ENCODE peak calls at places on chromosomes 1 and 21, in seven cellular contexts. J is lower lobe of right lung; N is adrenal gland; B is heart right ventricle; O is heart left ventricle; G is aorta; X is naive thymus-derived CD4-positive, alpha-beta T cell. W is an unnamed sample.
A peak's percentile ranks its signal among the peaks of the same experiment; 100 is the strongest.

GRCh38 chr1:204409111-204409510 is 2.5 kb downstream of the PPP1R15B start:
- DNase-seq in J (no peak), N (no peak), B (no peak), O (no peak), G (no peak), X (no peak), W (no peak)

GRCh38 chr1:42145190-42145716 is 8.0 kb upstream of the GUCA2B start:
- DNase-seq in J (no peak), N (no peak), B (no peak), O (no peak), G (no peak), X (no peak), W (no peak)

GRCh38 chr1:54850082-54850730 is 36.8 kb downstream of the DHCR24 start:
- DNase-seq in J (no peak), N (no peak), B (no peak), O (no peak), G (no peak), X (no peak), W (no peak)

GRCh38 chr1:236156512-236157208 is 14.3 kb downstream of the GPR137B start:
- DNase-seq in J (peak; percentile 57), N (peak; percentile 35), B (no peak), O (peak; percentile 74), G (no peak), X (no peak), W (peak; percentile 37)

GRCh38 chr21:40245021-40245420 is 377.8 kb downstream of the PCP4 start:
- DNase-seq in J (no peak), N (no peak), B (no peak), O (no peak), G (no peak), X (no peak), W (no peak)

GRCh38 chr1:244163861-244164562 is 112.9 kb downstream of the ZBTB18 start:
- DNase-seq in J (no peak), N (peak; percentile 57), B (peak; percentile 41), O (no peak), G (no peak), X (no peak), W (no peak)

GRCh38 chr1:187936667-187937066 is 1107.9 kb downstream of the PLA2G4A start:
- DNase-seq in J (no peak), N (no peak), B (no peak), O (no peak), G (no peak), X (no peak), W (no peak)

GRCh38 chr1:203557390-203557789 is 63.4 kb downstream of the OPTC start:
- DNase-seq in J (no peak), N (peak; percentile 82), B (peak; percentile 77), O (peak; percentile 77), G (peak; percentile 92), X (no peak), W (no peak)

GRCh38 chr1:67211589-67212563 is 45.6 kb downstream of the IL23R start:
- DNase-seq in J (no peak), N (peak; percentile 34), B (peak; percentile 8), O (no peak), G (no peak), X (peak; percentile 52), W (peak; percentile 56)

GRCh38 chr1:80882552-80882951 is 918.2 kb upstream of the ADGRL2 start:
- DNase-seq in J (no peak), N (peak; percentile 25), B (no peak), O (no peak), G (no peak), X (no peak), W (no peak)

GRCh38 chr1:212037900-212038299 is 2.4 kb downstream of the DTL start:
- DNase-seq in J (no peak), N (no peak), B (no peak), O (no peak), G (no peak), X (no peak), W (no peak)

GRCh38 chr1:59776960-59777852 is 37.5 kb upstream of the HOOK1 start:
- DNase-seq in J (no peak), N (no peak), B (no peak), O (no peak), G (no peak), X (no peak), W (no peak)

GRCh38 chr1:7677815-7678214 is 93.3 kb upstream of the VAMP3 start:
- DNase-seq in J (peak; percentile 29), N (no peak), B (no peak), O (no peak), G (no peak), X (no peak), W (no peak)

GRCh38 chr1:159756397-159756796 is 24.4 kb upstream of the DUSP23 start:
- DNase-seq in J (no peak), N (peak; percentile 27), B (no peak), O (no peak), G (no peak), X (no peak), W (no peak)

GRCh38 chr1:224182057-224182865 is 779 bp upstream of the DEGS1 start:
- DNase-seq in J (no peak), N (no peak), B (no peak), O (no peak), G (no peak), X (no peak), W (peak; percentile 40)

GRCh38 chr1:204746838-204747442 is 61.4 kb upstream of the LRRN2 start:
- DNase-seq in J (no peak), N (peak; percentile 68), B (no peak), O (no peak), G (no peak), X (peak; percentile 60), W (peak; percentile 62)

GRCh38 chr1:40676516-40676915 is 11.0 kb upstream of the RIMS3 start:
- DNase-seq in J (no peak), N (no peak), B (no peak), O (no peak), G (no peak), X (no peak), W (no peak)

GRCh38 chr1:167722152-167722869 is 529 bp downstream of the MPZL1 start:
- DNase-seq in J (no peak), N (peak; percentile 51), B (peak; percentile 34), O (no peak), G (peak; percentile 82), X (peak; percentile 30), W (no peak)

GRCh38 chr1:171142451-171143121 is 42.5 kb upstream of the FMO2 start:
- DNase-seq in J (no peak), N (peak; percentile 20), B (peak; percentile 59), O (no peak), G (no peak), X (no peak), W (no peak)

GRCh38 chr1:31412205-31412604 is 808 bp upstream of the SERINC2 start:
- DNase-seq in J (no peak), N (no peak), B (no peak), O (no peak), G (no peak), X (no peak), W (no peak)

GRCh38 chr1:170238704-170239391 is 93.1 kb downstream of the NTMT2 start:
- DNase-seq in J (no peak), N (no peak), B (no peak), O (no peak), G (no peak), X (no peak), W (no peak)

GRCh38 chr1:96075704-96076455 is 645.7 kb upstream of the PTBP2 start:
- DNase-seq in J (no peak), N (no peak), B (no peak), O (no peak), G (no peak), X (no peak), W (no peak)

GRCh38 chr1:64343105-64343960 is 126.6 kb upstream of the CACHD1 start:
- DNase-seq in J (no peak), N (no peak), B (no peak), O (no peak), G (no peak), X (no peak), W (no peak)

GRCh38 chr1:46396429-46397398 is 2.6 kb downstream of the FAAH start:
- DNase-seq in J (no peak), N (no peak), B (no peak), O (no peak), G (no peak), X (no peak), W (no peak)

GRCh38 chr1:25615563-25616079 is 970 bp upstream of the MAN1C1 start:
- DNase-seq in J (no peak), N (no peak), B (no peak), O (no peak), G (no peak), X (no peak), W (no peak)

GRCh38 chr1:77620273-77620672 is 62.2 kb downstream of the ZZZ3 start:
- DNase-seq in J (no peak), N (no peak), B (no peak), O (no peak), G (no peak), X (no peak), W (no peak)

GRCh38 chr1:112144738-112145426 is 155.4 kb upstream of the KCND3 start:
- DNase-seq in J (no peak), N (no peak), B (peak; percentile 32), O (no peak), G (no peak), X (no peak), W (no peak)

GRCh38 chr1:243459059-243459458 is 203.2 kb downstream of the SDCCAG8 start:
- DNase-seq in J (no peak), N (no peak), B (no peak), O (no peak), G (no peak), X (no peak), W (no peak)

GRCh38 chr1:54365020-54365797 is 41.0 kb downstream of the SSBP3 start:
- DNase-seq in J (no peak), N (no peak), B (no peak), O (no peak), G (no peak), X (no peak), W (no peak)

GRCh38 chr1:155984341-155984740 is 6.0 kb upstream of the ARHGEF2 start:
- DNase-seq in J (no peak), N (no peak), B (no peak), O (no peak), G (no peak), X (no peak), W (no peak)
- H3K4me1 ChIP-seq in J (peaks cover 63% of the 10 kb centered on the region), N (no peaks in the 10 kb centered on the region), B (peaks cover 54% of the 10 kb centered on the region), O (peaks cover 32% of the 10 kb centered on the region), G (no peaks in the 10 kb centered on the region), X (peaks cover 31% of the 10 kb centered on the region), W (peaks cover 41% of the 10 kb centered on the region)

GRCh38 chr21:20343186-20343585 is 655.0 kb upstream of the NCAM2 start:
- DNase-seq in J (no peak), N (no peak), B (no peak), O (no peak), G (no peak), X (no peak), W (no peak)
- H3K9me3 ChIP-seq in J (no peaks in the 10 kb centered on the region), N (no peaks in the 10 kb centered on the region), B (peaks cover 11% of the 10 kb centered on the region), O (no peaks in the 10 kb centered on the region), G (no peaks in the 10 kb centered on the region), X (no peaks in the 10 kb centered on the region), W (no peaks in the 10 kb centered on the region)

DNA sequence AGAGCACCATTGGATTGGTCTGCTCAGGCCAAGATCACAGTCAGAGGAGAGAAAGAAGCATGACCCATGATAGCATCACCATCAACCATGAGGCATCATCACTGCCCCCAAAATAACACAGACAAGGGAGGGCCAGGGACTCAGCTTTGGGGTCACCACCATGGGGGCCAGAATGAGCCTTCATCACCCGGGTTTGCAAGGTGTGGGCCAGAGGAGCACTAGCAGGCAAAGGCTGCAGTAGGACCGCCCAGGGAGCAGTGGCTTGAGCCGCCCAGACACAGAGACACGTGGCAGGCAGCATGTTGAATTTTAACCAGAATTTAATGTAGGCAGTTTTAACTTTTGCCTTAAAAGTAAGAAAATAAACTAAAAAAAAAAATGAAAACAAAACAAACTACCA is 53.7 kb upstream of the TMPRSS2 start:
- DNase-seq in J (no peak), N (no peak), B (no peak), O (no peak), G (no peak), X (no peak), W (no peak)
- H3K4me1 ChIP-seq in J (peaks cover 4% of the 10 kb centered on the region), N (no peaks in the 10 kb centered on the region), B (no peaks in the 10 kb centered on the region), O (no peaks in the 10 kb centered on the region), G (no peaks in the 10 kb centered on the region), X (no peaks in the 10 kb centered on the region), W (no peaks in the 10 kb centered on the region)

GRCh38 chr1:152546704-152547103 is 19.9 kb downstream of the LCE3E start:
- DNase-seq in J (no peak), N (no peak), B (no peak), O (no peak), G (no peak), X (no peak), W (no peak)
- H3K9me3 ChIP-seq in J (no peaks in the 10 kb centered on the region), N (no peaks in the 10 kb centered on the region), B (no peaks in the 10 kb centered on the region), O (no peaks in the 10 kb centered on the region), G (no peaks in the 10 kb centered on the region), X (no peaks in the 10 kb centered on the region), W (no peaks in the 10 kb centered on the region)

W was measured in CD4-positive, CD25-positive, alpha-beta regulatory T cell.